ENCODE peak calls at places on chromosomes 11 and 22, in seven cellular contexts. X, G, Q, T, P, M and E are unnamed samples.

GRCh38 chr22:27487600-27488450 is 313.7 kb downstream of the MN1 start:
- DNase-seq in X (no peak), G (peak), Q (no peak), T (no peak), P (no peak), M (no peak), E (peak)

GRCh38 chr11:105054723-105055492 is 9.8 kb upstream of the CARD16 start:
- DNase-seq in X (no peak), G (no peak), Q (no peak), T (no peak), P (no peak), M (no peak), E (no peak)

GRCh38 chr11:118436639-118437045 is 350 bp downstream of the KMT2A start:
- DNase-seq in X (no peak), G (no peak), Q (peak), T (no peak), P (no peak), M (no peak), E (no peak)

GRCh38 chr11:24679686-24680318 is 182.9 kb downstream of the LUZP2 start:
- DNase-seq in X (no peak), G (no peak), Q (no peak), T (no peak), P (no peak), M (no peak), E (no peak)

GRCh38 chr22:28002863-28003565 is 84.0 kb upstream of the PITPNB start:
- DNase-seq in X (no peak), G (no peak), Q (peak), T (no peak), P (no peak), M (no peak), E (no peak)

GRCh38 chr11:9774591-9775392 is 110.9 kb downstream of the SWAP70 start:
- DNase-seq in X (no peak), G (peak), Q (peak), T (no peak), P (no peak), M (no peak), E (peak)

GRCh38 chr11:33222052-33222451 is 35.1 kb upstream of the HIPK3 start:
- DNase-seq in X (no peak), G (no peak), Q (no peak), T (no peak), P (no peak), M (no peak), E (no peak)

GRCh38 chr11:93963072-93963471 is 58.1 kb upstream of the HEPHL1 start:
- DNase-seq in X (no peak), G (no peak), Q (no peak), T (no peak), P (no peak), M (no peak), E (no peak)

GRCh38 chr11:120565436-120566155 is 54.0 kb downstream of the GRIK4 start:
- DNase-seq in X (no peak), G (no peak), Q (peak), T (no peak), P (no peak), M (no peak), E (no peak)

GRCh38 chr11:134559617-134559992 is 147.6 kb upstream of the B3GAT1 start:
- DNase-seq in X (no peak), G (no peak), Q (no peak), T (no peak), P (no peak), M (no peak), E (no peak)

DNA sequence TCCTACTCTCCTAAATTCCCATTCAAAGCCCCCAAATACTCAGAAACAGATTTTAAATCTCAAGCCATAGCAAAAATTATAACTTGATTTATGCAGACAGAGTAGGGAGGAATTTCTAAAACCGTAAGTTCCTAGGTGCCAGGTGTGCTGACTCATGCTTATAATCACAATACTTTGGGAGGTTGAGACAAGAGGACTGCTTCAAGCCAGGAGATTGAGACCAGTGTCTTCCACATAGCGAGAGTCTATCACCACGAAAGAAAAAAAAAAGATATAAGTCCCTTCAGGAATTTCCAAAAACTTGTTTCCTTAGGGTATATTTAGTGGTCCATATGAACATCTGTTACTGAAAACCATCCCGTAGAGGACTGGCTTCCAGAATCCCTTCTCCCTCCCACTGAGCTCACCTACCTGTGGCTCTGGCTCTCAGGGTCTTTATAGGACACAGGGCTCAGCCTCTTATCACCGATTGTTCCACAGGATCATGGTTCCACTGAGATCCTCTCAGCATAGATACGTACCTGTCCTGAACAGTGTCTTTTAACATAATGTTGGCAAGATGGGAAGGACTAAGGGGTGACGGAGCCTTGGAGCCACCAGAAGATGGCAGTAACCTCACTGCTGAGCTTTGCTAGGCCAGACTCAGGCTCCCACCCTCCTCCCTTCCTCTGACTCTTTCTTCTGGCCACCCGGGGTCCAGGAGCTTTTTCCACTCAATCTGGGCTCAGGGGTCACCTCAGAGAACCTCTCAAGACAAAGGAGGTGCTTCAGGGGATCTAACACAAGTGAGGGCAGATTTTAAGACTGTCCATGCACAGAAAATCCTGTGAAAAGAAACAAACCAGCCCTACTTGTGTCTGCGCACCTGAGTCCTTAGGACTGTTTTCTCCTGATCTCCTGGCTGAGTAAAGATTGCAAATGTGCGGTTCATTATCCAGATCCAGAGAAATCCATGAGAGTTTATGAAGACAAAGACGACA is 117.5 kb upstream of the TOP3B start:
- DNase-seq in X (no peak), G (no peak), Q (peak), T (no peak), P (no peak), M (no peak), E (no peak)
- TF ChIP-seq CTCF in X (no peak), G (peak), Q (peak), T (no peak), P (no peak), M (no peak), E (peak)

GRCh38 chr11:2143652-2144548 is 4.7 kb upstream of the IGF2 start:
- DNase-seq in X (no peak), G (no peak), Q (peak), T (no peak), P (no peak), M (no peak), E (no peak)
- TF ChIP-seq CTCF in X (no peak), G (peak), Q (peak), T (no peak), P (no peak), M (peak), E (no peak)

DNA sequence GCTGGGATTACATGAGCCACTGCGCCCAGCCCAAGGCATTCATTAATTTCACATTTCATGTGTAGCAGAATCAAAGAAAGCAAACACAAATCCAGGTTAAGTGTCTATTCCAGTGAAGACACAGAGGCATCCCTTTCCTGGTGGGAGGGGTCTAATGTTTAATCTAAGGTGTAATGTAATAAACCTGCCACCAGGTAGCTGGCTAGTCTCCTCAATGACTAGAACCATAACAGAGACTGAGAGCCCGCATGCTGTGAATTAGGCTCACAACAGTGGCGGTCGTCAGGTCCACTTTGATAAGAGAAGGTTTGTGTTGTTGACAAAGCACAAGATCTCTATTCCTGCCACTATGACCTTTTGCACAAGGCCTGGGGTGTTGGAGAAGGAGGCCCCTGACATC is 64.2 kb upstream of the ADA2 start:
- DNase-seq in X (no peak), G (no peak), Q (no peak), T (no peak), P (no peak), M (no peak), E (no peak)
- TF ChIP-seq CTCF in X (no peak), G (no peak), Q (no peak), T (no peak), P (no peak), M (no peak), E (no peak)

GRCh38 chr11:116364357-116364756 is 408.4 kb downstream of the BUD13 start:
- DNase-seq in X (no peak), G (no peak), Q (no peak), T (no peak), P (no peak), M (no peak), E (no peak)
- TF ChIP-seq CTCF in X (no peak), G (no peak), Q (no peak), T (no peak), P (no peak), M (no peak), E (no peak)

GRCh38 chr11:27694992-27695391 is 5.3 kb downstream of the BDNF start:
- DNase-seq in X (no peak), G (peak), Q (peak), T (no peak), P (no peak), M (no peak), E (no peak)
- TF ChIP-seq CTCF in X (no peak), G (peak), Q (peak), T (no peak), P (no peak), M (peak), E (peak)

GRCh38 chr11:10896493-10896892 is 38.6 kb upstream of the ZBED5 start:
- DNase-seq in X (no peak), G (no peak), Q (no peak), T (no peak), P (no peak), M (no peak), E (no peak)

GRCh38 chr11:10898763-10899541 is 41.1 kb upstream of the ZBED5 start:
- DNase-seq in X (no peak), G (no peak), Q (no peak), T (no peak), P (no peak), M (no peak), E (no peak)

GRCh38 chr11:10897150-10897549 is 39.3 kb upstream of the ZBED5 start:
- DNase-seq in X (no peak), G (no peak), Q (no peak), T (no peak), P (no peak), M (no peak), E (no peak)

GRCh38 chr11:10899542-10899830 is 41.6 kb upstream of the ZBED5 start:
- DNase-seq in X (no peak), G (no peak), Q (peak), T (peak), P (no peak), M (peak), E (no peak)

GRCh38 chr11:10898003-10898762 is 40.3 kb upstream of the ZBED5 start:
- DNase-seq in X (no peak), G (no peak), Q (no peak), T (no peak), P (no peak), M (no peak), E (no peak)
- TF ChIP-seq CTCF in X (no peak), G (no peak), Q (no peak), T (no peak), P (no peak), M (no peak), E (no peak)

DNA sequence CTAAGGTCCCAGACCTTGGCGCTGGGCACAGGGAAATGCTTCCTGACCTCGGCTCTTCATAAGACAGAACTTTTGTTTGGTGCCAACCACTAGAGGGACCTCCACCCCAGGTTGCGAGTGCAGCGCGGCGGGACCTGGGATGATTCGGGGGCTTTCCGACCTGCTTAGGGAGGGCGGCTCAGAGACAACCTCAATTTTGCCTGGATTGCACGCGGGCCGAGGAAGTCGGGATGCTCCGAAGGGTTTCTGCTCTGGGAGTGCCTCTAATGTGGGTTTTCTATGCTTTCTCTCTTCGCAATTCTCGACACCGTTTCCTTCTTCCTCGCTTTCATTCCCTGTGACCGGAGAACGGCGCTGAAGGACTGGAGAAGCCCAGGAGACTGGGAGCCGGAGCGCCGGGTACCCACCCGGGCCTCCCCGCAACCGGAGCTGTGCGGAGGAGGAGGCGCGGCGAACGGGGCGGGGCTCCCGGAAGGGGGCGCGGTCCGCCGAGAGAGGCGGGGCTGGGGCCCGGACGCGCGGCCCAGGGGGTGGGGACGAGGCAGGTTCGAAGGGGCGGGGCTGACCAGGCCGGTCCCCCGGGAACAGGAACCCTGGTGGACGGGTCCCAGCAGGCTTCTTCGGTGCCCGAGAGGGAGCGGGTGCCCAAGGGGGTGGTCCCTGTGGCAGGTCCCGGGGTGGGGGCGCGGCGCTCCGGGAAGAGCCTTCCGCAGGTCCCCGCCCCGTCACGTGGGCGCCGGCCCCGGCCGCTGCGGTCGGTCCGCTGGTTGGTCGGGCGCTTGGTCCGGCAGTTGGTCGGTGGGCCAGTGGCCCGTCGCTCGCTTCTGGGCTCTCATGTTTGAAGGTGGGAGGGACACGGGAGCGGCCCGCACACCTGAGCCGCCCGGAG is at the start of gene PPFIBP2:
- DNase-seq in X (peak), G (peak), Q (peak), T (peak), P (no peak), M (peak), E (peak)
- TF ChIP-seq CTCF in X (peak), G (peak), Q (peak), T (no peak), P (peak), M (peak), E (peak)